ENCODE peak calls at places on chromosome 13, in six cellular contexts. T, L, S, X, A and B are unnamed samples.
A peak's percentile ranks its signal among the peaks of the same experiment; 100 is the strongest.

GRCh38 chr13:41137241-41137640 is 4.6 kb upstream of the KBTBD6 start:
- DNase-seq in S (no peak), L (no peak), A (no peak), X (no peak), T (no peak), B (no peak)

GRCh38 chr13:59442461-59442860 is 721.3 kb downstream of the DIAPH3 start:
- DNase-seq in X (no peak), A (no peak), L (no peak), S (no peak), T (no peak), B (no peak)

GRCh38 chr13:36125841-36126240 is 5.3 kb downstream of the DCLK1 start:
- DNase-seq in A (no peak), S (no peak), T (no peak), X (no peak), L (no peak), B (no peak)

GRCh38 chr13:90872491-90873025 is 474.9 kb upstream of the MIR17HG start:
- DNase-seq in L (no peak), S (no peak), A (no peak), T (no peak), X (no peak), B (no peak)

GRCh38 chr13:114282143-114282685 is 813 bp downstream of the UPF3A start:
- DNase-seq in X (no peak), A (no peak), T (peak; percentile 35), S (peak; percentile 23), L (peak; percentile 40), B (peak; percentile 15)

GRCh38 chr13:62997038-62997619 is 1581.5 kb upstream of the PCDH20 start:
- DNase-seq in X (no peak), T (no peak), L (no peak), S (no peak), A (no peak), B (no peak)

GRCh38 chr13:23984541-23984940 is 87.2 kb upstream of the C1QTNF9B start:
- DNase-seq in T (no peak), L (no peak), X (no peak), A (no peak), S (no peak), B (no peak)

GRCh38 chr13:65882810-65883209 is 1347.3 kb downstream of the PCDH9 start:
- DNase-seq in T (no peak), S (no peak), X (no peak), L (no peak), A (no peak), B (no peak)

GRCh38 chr13:28497143-28497876 is 2.4 kb upstream of the FLT1 start:
- DNase-seq in T (no peak), S (no peak), L (no peak), A (no peak), X (no peak), B (no peak)

GRCh38 chr13:59951011-59951410 is 212.7 kb downstream of the DIAPH3 start:
- DNase-seq in L (no peak), S (no peak), X (no peak), A (no peak), T (no peak), B (no peak)

GRCh38 chr13:78604782-78605611 is 1.6 kb upstream of the POU4F1 start:
- DNase-seq in L (no peak), A (no peak), T (no peak), X (no peak), S (no peak), B (no peak)

GRCh38 chr13:81442904-81443303 is 1102.0 kb upstream of the SPRY2 start:
- DNase-seq in L (no peak), A (no peak), S (no peak), X (no peak), T (no peak), B (no peak)

GRCh38 chr13:44848956-44849748 is 140.1 kb downstream of the NUFIP1 start:
- DNase-seq in A (no peak), T (no peak), L (no peak), X (no peak), S (no peak), B (no peak)

GRCh38 chr13:110173247-110173818 is 133.6 kb downstream of the COL4A1 start:
- DNase-seq in A (no peak), L (no peak), T (no peak), S (no peak), X (no peak), B (peak; percentile 8)

GRCh38 chr13:95298971-95299627 is 2.2 kb downstream of the ABCC4 start:
- DNase-seq in X (no peak), L (no peak), S (no peak), A (no peak), T (no peak), B (peak; percentile 59)

GRCh38 chr13:43664700-43665191 is 122.0 kb downstream of the ENOX1 start:
- DNase-seq in L (no peak), T (peak; percentile 2), A (no peak), S (no peak), X (no peak), B (peak; percentile 67)

GRCh38 chr13:75194717-75195116 is 287.3 kb downstream of the TBC1D4 start:
- DNase-seq in S (no peak), L (peak; percentile 26), X (no peak), A (no peak), T (no peak), B (no peak)

GRCh38 chr13:23460309-23460708 is 26.8 kb upstream of the SACS start:
- DNase-seq in X (no peak), L (no peak), S (no peak), A (no peak), T (no peak), B (no peak)

GRCh38 chr13:48776396-48776795 is 122.7 kb downstream of the CYSLTR2 start:
- DNase-seq in A (no peak), S (no peak), T (no peak), L (no peak), X (no peak), B (peak; percentile 16)

GRCh38 chr13:69820180-69820579 is 287.4 kb upstream of the ATXN8OS start:
- DNase-seq in S (no peak), A (no peak), T (no peak), X (no peak), L (no peak), B (no peak)

GRCh38 chr13:75749407-75749806 is 113.3 kb downstream of the LMO7 start:
- DNase-seq in S (no peak), A (peak; percentile 32), L (no peak), X (no peak), T (no peak), B (no peak)

GRCh38 chr13:33375421-33375820 is 89.9 kb upstream of the STARD13 start:
- DNase-seq in A (no peak), S (no peak), L (no peak), T (no peak), X (no peak), B (no peak)

GRCh38 chr13:36713842-36714241 is 40.0 kb downstream of the SERTM1 start:
- DNase-seq in X (no peak), S (no peak), T (no peak), A (no peak), L (no peak), B (no peak)

GRCh38 chr13:112764864-112765561 is 75.2 kb downstream of the ATP11A start:
- DNase-seq in X (no peak), L (no peak), S (no peak), A (no peak), T (no peak), B (no peak)

GRCh38 chr13:40254394-40254793 is 412.0 kb downstream of the FOXO1 start:
- DNase-seq in T (no peak), X (no peak), S (no peak), A (no peak), L (no peak), B (no peak)

GRCh38 chr13:74423434-74423833 is 289.2 kb upstream of the KLF12 start:
- DNase-seq in T (no peak), L (no peak), X (no peak), S (no peak), A (no peak), B (no peak)

GRCh38 chr13:59607172-59607571 is 556.6 kb downstream of the DIAPH3 start:
- DNase-seq in T (no peak), A (no peak), X (no peak), L (no peak), S (no peak), B (no peak)

GRCh38 chr13:31793246-31793645 is 53.9 kb downstream of the RXFP2 start:
- DNase-seq in T (no peak), L (no peak), S (no peak), A (no peak), X (no peak), B (no peak)

GRCh38 chr13:48437381-48437780 is 24.5 kb upstream of the LPAR6 start:
- DNase-seq in X (no peak), L (no peak), T (peak; percentile 22), A (no peak), S (no peak), B (no peak)

GRCh38 chr13:110312669-110313031 is 5.6 kb downstream of the COL4A2 start:
- DNase-seq in S (no peak), A (no peak), T (no peak), X (no peak), L (no peak), B (peak; percentile 89)

GRCh38 chr13:111663505-111663904 is 343.1 kb downstream of the TEX29 start:
- DNase-seq in S (no peak), T (no peak), L (no peak), A (no peak), X (no peak), B (no peak)

GRCh38 chr13:32903720-32904119 is 112.5 kb upstream of the KL start:
- DNase-seq in L (no peak), T (no peak), X (no peak), A (no peak), S (no peak), B (no peak)

GRCh38 chr13:81771948-81772347 is 1431.0 kb upstream of the SPRY2 start:
- DNase-seq in X (no peak), A (no peak), T (no peak), L (no peak), S (no peak), B (no peak)

GRCh38 chr13:33676700-33677048 is 141.3 kb upstream of the RFC3 start:
- DNase-seq in S (no peak), T (peak; percentile 38), L (no peak), X (no peak), A (no peak), B (peak; percentile 32)